ENCODE peak calls at places on chromosomes 4 and X, in seven cellular contexts. O, I, Y, D, H, P and T are unnamed samples.

GRCh38 chr4:8592366-8593267 is at the start of gene CPZ:
- DNase-seq in O (peak), P (no peak), D (no peak), H (no peak), I (peak), Y (no peak), T (no peak)

GRCh38 chr4:9811796-9812195 is 30.4 kb downstream of the DRD5 start:
- DNase-seq in Y (no peak), I (no peak), D (no peak), H (no peak), P (no peak), O (no peak), T (no peak)

GRCh38 chr4:5839751-5840674 is 52.9 kb downstream of the CRMP1 start:
- DNase-seq in D (no peak), O (peak), P (no peak), I (no peak), Y (no peak), H (no peak), T (no peak)

GRCh38 chr4:149005191-149005590 is 563.0 kb upstream of the NR3C2 start:
- DNase-seq in P (no peak), I (no peak), Y (no peak), H (no peak), D (no peak), O (no peak), T (no peak)

GRCh38 chr4:90715242-90715641 is 588.0 kb downstream of the CCSER1 start:
- DNase-seq in O (no peak), H (no peak), Y (no peak), I (no peak), P (no peak), D (no peak), T (no peak)

GRCh38 chr4:83335691-83336090 is 1.0 kb upstream of the HPSE start:
- DNase-seq in D (no peak), I (no peak), P (no peak), O (no peak), H (no peak), Y (no peak), T (peak)

GRCh38 chr4:111323496-111323895 is 700.6 kb upstream of the PITX2 start:
- DNase-seq in P (no peak), H (no peak), D (no peak), I (no peak), Y (no peak), O (no peak), T (no peak)

GRCh38 chr4:82913305-82913704 is 12.8 kb downstream of the THAP9 start:
- DNase-seq in I (no peak), D (no peak), P (no peak), H (no peak), O (no peak), Y (no peak), T (no peak)

GRCh38 chrX:46408553-46409407 is 136.4 kb downstream of the ZNF674 start:
- DNase-seq in O (peak), I (peak), Y (peak), H (no peak), D (peak), P (no peak), T (peak)

GRCh38 chr4:124262211-124263179 is 450.0 kb downstream of the ANKRD50 start:
- DNase-seq in Y (peak), H (peak), D (no peak), I (peak), O (peak), P (peak), T (peak)

GRCh38 chr4:78588894-78589545 is 37.5 kb downstream of the ANXA3 start:
- DNase-seq in P (no peak), Y (no peak), H (no peak), D (no peak), I (no peak), O (no peak), T (no peak)

GRCh38 chr4:100981447-100982204 is 365.7 kb downstream of the PPP3CA start:
- DNase-seq in H (no peak), I (no peak), D (no peak), P (no peak), Y (no peak), O (no peak), T (no peak)

GRCh38 chr4:189090174-189090814 is 850.4 kb upstream of the FRG1 start:
- DNase-seq in Y (no peak), P (no peak), O (no peak), H (no peak), I (no peak), D (no peak), T (no peak)
- TF ChIP-seq CTCF in Y (no peak), P (no peak), O (no peak), H (peak), I (no peak), D (no peak), T (peak)

GRCh38 chr4:184328022-184328736 is 110.5 kb upstream of the ENPP6 start:
- DNase-seq in I (no peak), D (peak), H (no peak), O (no peak), P (no peak), Y (peak), T (no peak)
- TF ChIP-seq POLR2A in I (no peak), D (no peak), H (no peak), O (no peak), P (no peak), Y (no peak), T (no peak)

GRCh38 chr4:173935622-173936405 is 347.7 kb downstream of the FBXO8 start:
- DNase-seq in Y (no peak), I (no peak), O (no peak), P (no peak), D (no peak), H (no peak), T (no peak)
- H3K4me3 ChIP-seq in Y (no peak), I (no peak), O (no peak), P (no peak), D (no peak), H (no peak), T (no peak)

GRCh38 chrX:77431227-77431626 is 16.0 kb upstream of the FGF16 start:
- DNase-seq in H (no peak), I (no peak), D (no peak), P (peak), O (no peak), Y (no peak), T (no peak)
- TF ChIP-seq CTCF in H (no peak), I (no peak), D (no peak), P (no peak), O (no peak), Y (no peak), T (no peak)

GRCh38 chr4:140256335-140256734 is 102.4 kb upstream of the MAML3 start:
- DNase-seq in I (no peak), Y (no peak), P (no peak), O (no peak), H (no peak), D (no peak), T (no peak)
- TF ChIP-seq POLR2A in I (no peak), Y (no peak), P (no peak), O (no peak), H (no peak), D (no peak), T (no peak)

GRCh38 chrX:10576777-10577444 is 43.5 kb downstream of the MID1 start:
- DNase-seq in I (no peak), O (peak), D (no peak), H (no peak), Y (no peak), P (no peak), T (no peak)

GRCh38 chrX:10577863-10578262 is 42.5 kb downstream of the MID1 start:
- DNase-seq in O (no peak), H (no peak), P (no peak), I (no peak), D (no peak), Y (no peak), T (no peak)

GRCh38 chrX:10579753-10580060 is 40.7 kb downstream of the MID1 start:
- DNase-seq in Y (no peak), I (no peak), H (no peak), P (no peak), D (no peak), O (no peak), T (no peak)

GRCh38 chrX:10582215-10582733 is 38.1 kb downstream of the MID1 start:
- DNase-seq in P (no peak), O (no peak), Y (no peak), I (peak), H (no peak), D (no peak), T (no peak)

DNA sequence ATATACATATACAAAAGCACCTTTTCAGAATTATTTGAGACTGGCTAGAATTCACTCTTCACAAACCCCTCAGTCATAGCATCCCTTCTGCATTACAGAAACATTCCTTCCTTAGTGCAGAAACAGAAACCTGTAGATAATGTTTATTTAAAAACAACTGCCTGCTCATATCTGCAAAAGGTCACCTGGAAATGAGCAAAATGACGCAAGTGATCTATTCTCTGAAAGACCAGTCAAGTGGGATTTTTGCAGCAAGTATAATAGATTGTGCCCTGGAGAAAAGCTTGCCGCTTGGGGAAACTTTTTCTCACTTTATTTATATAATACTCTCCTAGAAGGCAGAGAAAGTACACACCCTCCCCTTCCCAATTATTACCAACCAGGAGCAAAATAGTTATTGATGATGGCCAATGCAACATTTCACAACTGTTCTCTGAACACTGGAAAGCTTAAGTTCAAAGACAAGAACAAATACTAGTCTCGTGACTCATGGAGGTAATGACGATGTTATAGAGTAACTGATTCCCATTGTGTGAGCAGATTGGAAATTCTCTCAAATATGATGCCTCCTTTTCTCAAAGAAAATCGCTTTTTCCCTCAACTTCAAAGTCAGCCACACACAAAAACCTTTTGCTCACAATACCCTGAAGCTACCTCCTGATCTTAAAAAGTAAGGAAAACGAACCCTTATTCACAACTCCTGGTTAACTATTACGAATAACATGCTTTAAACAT is 41.2 kb downstream of the MID1 start:
- DNase-seq in O (no peak), H (no peak), I (no peak), Y (no peak), D (no peak), P (no peak), T (no peak)
- H3K4me3 ChIP-seq in O (no peak), H (no peak), I (no peak), Y (no peak), D (no peak), P (no peak), T (no peak)

DNA sequence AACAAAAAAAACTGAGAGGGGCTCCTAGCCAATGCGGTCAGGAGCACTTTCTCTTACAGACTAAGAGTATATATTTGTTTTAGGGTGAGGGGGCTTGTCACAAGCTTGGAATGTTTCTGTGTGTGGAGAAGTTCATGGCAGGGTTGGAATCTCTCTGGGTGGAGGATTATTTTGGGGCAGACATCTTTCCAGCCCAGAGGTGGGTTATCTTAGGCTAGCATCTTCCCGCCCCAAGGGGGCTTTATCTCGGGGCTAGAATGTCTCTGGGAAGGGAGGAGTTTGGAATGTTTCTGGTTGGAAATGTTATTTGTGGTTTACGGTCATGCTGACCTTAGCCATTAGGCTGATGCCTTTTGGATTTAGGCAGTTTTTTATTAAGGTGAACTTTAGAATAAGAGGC is 205.7 kb downstream of the RELL1 start:
- DNase-seq in O (no peak), P (no peak), H (no peak), Y (no peak), I (no peak), D (no peak), T (no peak)
- TF ChIP-seq CTCF in O (no peak), P (no peak), H (no peak), Y (no peak), I (no peak), D (no peak), T (no peak)

DNA sequence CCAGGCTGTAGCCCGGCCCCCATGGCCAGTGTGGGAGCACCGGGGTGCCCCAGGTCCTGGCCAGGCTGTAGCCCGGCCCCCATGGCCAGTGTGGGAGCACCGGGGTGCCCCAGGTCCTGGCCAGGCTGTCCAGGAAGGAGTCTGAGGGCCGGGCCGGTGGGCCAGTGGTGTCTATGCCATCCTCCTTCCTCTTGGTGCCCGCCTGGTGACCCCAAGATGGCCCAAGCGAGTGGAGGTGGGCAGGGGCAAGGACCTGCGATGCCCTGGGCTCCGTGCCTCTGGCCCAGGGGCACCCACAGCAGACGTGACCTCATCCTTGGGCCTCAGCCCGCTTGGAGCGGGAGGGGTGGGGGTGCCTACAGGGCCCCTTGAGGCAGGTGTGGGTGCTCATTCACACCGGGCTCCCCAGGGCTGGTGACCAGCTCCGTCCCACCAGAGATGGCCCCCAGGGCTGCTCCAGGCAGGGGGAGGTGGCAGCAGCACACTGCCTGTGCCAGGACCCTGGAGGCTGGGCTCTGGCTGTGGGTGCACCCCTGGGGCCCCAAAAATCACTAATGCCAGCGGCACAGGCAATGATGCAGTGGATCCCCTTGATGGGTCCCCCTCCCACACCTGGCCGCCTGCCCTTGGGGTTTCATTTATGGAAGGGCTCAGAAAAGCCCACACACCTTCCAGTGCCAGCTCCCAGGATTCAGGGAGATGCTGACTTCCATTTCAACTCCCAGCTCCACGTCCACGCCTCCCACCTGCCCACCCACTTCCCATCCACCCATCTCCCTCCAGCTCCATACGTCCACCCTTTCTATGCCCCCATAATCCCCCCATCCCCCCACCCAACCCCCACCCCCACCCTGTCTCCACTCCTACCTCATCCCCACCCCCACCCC is 35.8 kb downstream of the TACC3 start:
- DNase-seq in O (no peak), P (no peak), H (no peak), D (no peak), Y (no peak), I (no peak), T (no peak)
- TF ChIP-seq POLR2A in O (no peak), P (no peak), H (no peak), D (no peak), Y (no peak), I (no peak), T (no peak)

GRCh38 chrX:135094726-135095125 is 25.6 kb downstream of the ETDB start:
- DNase-seq in I (no peak), P (no peak), Y (no peak), D (no peak), O (no peak), H (no peak), T (no peak)

GRCh38 chrX:135095715-135096114 is 24.6 kb downstream of the ETDB start:
- DNase-seq in I (no peak), D (no peak), Y (no peak), H (no peak), O (no peak), P (no peak), T (no peak)

GRCh38 chrX:135099493-135099783 is 20.9 kb downstream of the ETDB start:
- DNase-seq in D (no peak), H (no peak), P (no peak), Y (no peak), O (no peak), I (no peak), T (no peak)
- H3K4me3 ChIP-seq in D (no peak), H (no peak), P (no peak), Y (no peak), O (no peak), I (no peak), T (no peak)